ENCODE peak calls at places on chromosomes 6 and 20, in six cellular contexts. R, Y, J, F, I and H are unnamed samples.

GRCh38 chr20:16617056-16617455 is 43.8 kb upstream of the KIF16B start:
- DNase-seq in Y (no peak), J (no peak), F (no peak), R (no peak), I (no peak), H (no peak)

GRCh38 chr20:31721408-31722332 is 998 bp downstream of the BCL2L1 start:
- DNase-seq in F (peak; percentile 70), R (no peak), Y (no peak), I (no peak), J (no peak), H (no peak)

GRCh38 chr6:31186052-31186734 is 15.7 kb upstream of the POU5F1 start:
- DNase-seq in I (peak; percentile 65), R (no peak), J (no peak), F (peak; percentile 94), Y (peak; percentile 65), H (no peak)

GRCh38 chr6:126054258-126054702 is 67.9 kb downstream of the TRMT11 start:
- DNase-seq in F (no peak), R (peak; percentile 41), I (no peak), Y (no peak), J (no peak), H (peak; percentile 36)

GRCh38 chr20:18705490-18705889 is 108.1 kb upstream of the SCP2D1 start:
- DNase-seq in I (no peak), J (no peak), F (no peak), Y (peak; percentile 62), R (no peak), H (peak; percentile 71)

GRCh38 chr20:20369353-20370086 is 1.6 kb downstream of the INSM1 start:
- DNase-seq in J (no peak), R (no peak), I (no peak), F (no peak), Y (no peak), H (no peak)

GRCh38 chr6:139732451-139732850 is 358.0 kb upstream of the CITED2 start:
- DNase-seq in R (peak; percentile 25), J (peak; percentile 57), F (peak; percentile 53), Y (peak; percentile 60), I (peak; percentile 34), H (peak; percentile 83)

GRCh38 chr20:20568604-20569205 is 143.7 kb downstream of the RALGAPA2 start:
- DNase-seq in F (no peak), J (no peak), Y (peak; percentile 68), R (no peak), I (no peak), H (peak; percentile 68)

GRCh38 chr6:92810913-92811312 is 608.4 kb downstream of the EPHA7 start:
- DNase-seq in J (no peak), F (no peak), Y (peak; percentile 19), I (no peak), R (peak; percentile 21), H (peak; percentile 37)

GRCh38 chr20:9051508-9051907 is 17.4 kb upstream of the PLCB4 start:
- DNase-seq in I (no peak), F (no peak), Y (peak; percentile 97), R (no peak), J (no peak), H (peak; percentile 93)

GRCh38 chr6:161407581-161407980 is 133.7 kb upstream of the AGPAT4 start:
- DNase-seq in F (no peak), Y (peak; percentile 71), I (no peak), R (no peak), J (no peak), H (peak; percentile 64)

GRCh38 chr6:170403451-170403850 is 96.9 kb downstream of the FAM120B start:
- DNase-seq in R (no peak), F (no peak), J (no peak), Y (peak; percentile 27), I (no peak), H (peak; percentile 47)

GRCh38 chr6:56708810-56709597 is 66.3 kb upstream of the DST start:
- DNase-seq in F (no peak), I (no peak), R (no peak), J (no peak), Y (peak; percentile 92), H (peak; percentile 85)

GRCh38 chr20:48951646-48952045 is 30.1 kb downstream of the ARFGEF2 start:
- DNase-seq in R (no peak), Y (no peak), F (no peak), J (no peak), I (no peak), H (no peak)

GRCh38 chr6:98848539-98849210 is 14.3 kb downstream of the POU3F2 start:
- DNase-seq in Y (no peak), F (no peak), J (no peak), I (no peak), R (no peak), H (no peak)

GRCh38 chr6:27188206-27188884 is 59.2 kb upstream of the PRSS16 start:
- DNase-seq in R (peak; percentile 61), F (peak; percentile 63), Y (peak; percentile 83), I (peak; percentile 74), J (no peak), H (peak; percentile 78)

GRCh38 chr6:154590770-154591169 is 80.3 kb upstream of the CNKSR3 start:
- DNase-seq in J (no peak), R (no peak), F (no peak), I (no peak), Y (no peak), H (no peak)

GRCh38 chr6:37690964-37691735 is 6.5 kb downstream of the MDGA1 start:
- DNase-seq in R (no peak), J (no peak), Y (peak; percentile 38), I (no peak), F (no peak), H (peak; percentile 18)

GRCh38 chr6:119830069-119830468 is 480.5 kb upstream of the MAN1A1 start:
- DNase-seq in Y (no peak), J (no peak), I (no peak), F (no peak), R (no peak), H (no peak)
- H3K4me3 ChIP-seq in Y (no peak overlapping the region), J (no peak overlapping the region), I (no peak overlapping the region), F (no peak overlapping the region), R (no peak overlapping the region), H (no peak overlapping the region)

GRCh38 chr6:137878810-137879285 is 11.8 kb downstream of the TNFAIP3 start:
- DNase-seq in I (peak; percentile 39), J (no peak), Y (no peak), F (peak; percentile 82), R (no peak), H (no peak)
- TF ChIP-seq CTCF in I (no peak), J (no peak), Y (peak; percentile 36), F (no peak), R (no peak), H (no peak)

GRCh38 chr6:20534906-20535305 is 649 bp downstream of the CDKAL1 start:
- DNase-seq in R (no peak), I (no peak), J (no peak), F (no peak), Y (peak; percentile 15), H (no peak)
- H3K4me3 ChIP-seq in R (peak overlapping the region; percentile 65), I (peak overlapping the region; percentile 77), J (peak overlapping the region; percentile 93), F (peak overlapping the region; percentile 93), Y (peak overlapping the region; percentile 97), H (peak overlapping the region; percentile 96)

GRCh38 chr20:63073051-63073737 is 66.4 kb upstream of the BHLHE23 start:
- DNase-seq in J (no peak), R (no peak), F (peak; percentile 40), I (no peak), Y (no peak), H (no peak)
- TF ChIP-seq CTCF in J (no peak), R (no peak), F (no peak), I (no peak), Y (no peak), H (no peak)